ENCODE peak calls at places on chromosomes 2 and 18, in nine cellular contexts. One of them, this sample, is unnamed.

GRCh38 chr2:105243961-105244360 is 2.4 kb downstream of the GPR45 start:
- DNase-seq in endodermal cell: peak; percentile 85
- DNase-seq in EL: no peak
- DNase-seq in tibial nerve: no peak
- DNase-seq in iPS DF 19.7: peak; percentile 25
- DNase-seq in posterior cingulate gyrus: no peak
- DNase-seq in MCF 10A: no peak
- DNase-seq in H54: no peak
- DNase-seq in ecto neural progenitor cell: no peak
- DNase-seq in this sample: no peak

GRCh38 chr2:194087569-194087968 is 1569.5 kb upstream of the SLC39A10 start:
- DNase-seq in EL: no peak
- DNase-seq in tibial nerve: no peak
- DNase-seq in iPS DF 19.7: no peak
- DNase-seq in H54: no peak
- DNase-seq in MCF 10A: peak; percentile 54
- DNase-seq in endodermal cell: no peak
- DNase-seq in posterior cingulate gyrus: no peak
- DNase-seq in ecto neural progenitor cell: no peak
- DNase-seq in this sample: no peak

GRCh38 chr18:48547456-48548403 is 8.9 kb downstream of the CTIF start:
- DNase-seq in MCF 10A: peak; percentile 91
- DNase-seq in ecto neural progenitor cell: no peak
- DNase-seq in endodermal cell: peak; percentile 88
- DNase-seq in tibial nerve: no peak
- DNase-seq in H54: peak; percentile 41
- DNase-seq in posterior cingulate gyrus: no peak
- DNase-seq in EL: peak; percentile 99
- DNase-seq in iPS DF 19.7: no peak
- DNase-seq in this sample: peak; percentile 78

GRCh38 chr2:214575030-214575949 is 164.4 kb downstream of the VWC2L start:
- DNase-seq in iPS DF 19.7: no peak
- DNase-seq in EL: peak; percentile 16
- DNase-seq in posterior cingulate gyrus: peak; percentile 65
- DNase-seq in ecto neural progenitor cell: no peak
- DNase-seq in MCF 10A: no peak
- DNase-seq in endodermal cell: no peak
- DNase-seq in tibial nerve: no peak
- DNase-seq in H54: no peak
- DNase-seq in this sample: peak; percentile 7

GRCh38 chr2:66433945-66434678 is 813 bp upstream of the MEIS1 start:
- DNase-seq in tibial nerve: no peak
- DNase-seq in MCF 10A: peak; percentile 68
- DNase-seq in posterior cingulate gyrus: no peak
- DNase-seq in H54: peak; percentile 23
- DNase-seq in iPS DF 19.7: no peak
- DNase-seq in ecto neural progenitor cell: peak; percentile 78
- DNase-seq in EL: peak; percentile 74
- DNase-seq in endodermal cell: peak; percentile 86
- DNase-seq in this sample: peak; percentile 76

GRCh38 chr2:69001879-69002278 is 11.1 kb upstream of the ANTXR1 start:
- DNase-seq in EL: no peak
- DNase-seq in endodermal cell: no peak
- DNase-seq in ecto neural progenitor cell: no peak
- DNase-seq in tibial nerve: no peak
- DNase-seq in posterior cingulate gyrus: no peak
- DNase-seq in H54: no peak
- DNase-seq in MCF 10A: no peak
- DNase-seq in iPS DF 19.7: no peak
- DNase-seq in this sample: no peak

GRCh38 chr2:71261534-71261933 is 34.6 kb upstream of the PAIP2B start:
- DNase-seq in endodermal cell: no peak
- DNase-seq in posterior cingulate gyrus: no peak
- DNase-seq in MCF 10A: peak; percentile 8
- DNase-seq in ecto neural progenitor cell: no peak
- DNase-seq in tibial nerve: no peak
- DNase-seq in H54: no peak
- DNase-seq in iPS DF 19.7: no peak
- DNase-seq in EL: no peak
- DNase-seq in this sample: no peak

GRCh38 chr2:133579295-133579694 is 11.0 kb upstream of the NCKAP5 start:
- DNase-seq in EL: peak; percentile 48
- DNase-seq in iPS DF 19.7: no peak
- DNase-seq in posterior cingulate gyrus: no peak
- DNase-seq in MCF 10A: peak; percentile 50
- DNase-seq in ecto neural progenitor cell: no peak
- DNase-seq in tibial nerve: no peak
- DNase-seq in endodermal cell: no peak
- DNase-seq in H54: no peak
- DNase-seq in this sample: peak; percentile 56

GRCh38 chr2:9423100-9423921 is at the start of the genes CPSF3 and ITGB1BP1:
- DNase-seq in H54: peak; percentile 99
- DNase-seq in iPS DF 19.7: peak; percentile 78
- DNase-seq in ecto neural progenitor cell: peak; percentile 99
- DNase-seq in endodermal cell: peak; percentile 99
- DNase-seq in EL: peak; percentile 97
- DNase-seq in MCF 10A: peak; percentile 98
- DNase-seq in tibial nerve: peak; percentile 92
- DNase-seq in posterior cingulate gyrus: peak; percentile 95
- DNase-seq in this sample: peak; percentile 97

GRCh38 chr2:64402876-64403275 is 51.1 kb upstream of the LGALSL start:
- DNase-seq in iPS DF 19.7: no peak
- DNase-seq in posterior cingulate gyrus: no peak
- DNase-seq in H54: no peak
- DNase-seq in tibial nerve: no peak
- DNase-seq in MCF 10A: peak; percentile 66
- DNase-seq in ecto neural progenitor cell: peak; percentile 29
- DNase-seq in EL: peak; percentile 7
- DNase-seq in endodermal cell: no peak
- DNase-seq in this sample: peak; percentile 46

GRCh38 chr2:80016166-80016565 is 288.4 kb downstream of the LRRTM1 start:
- DNase-seq in endodermal cell: no peak
- DNase-seq in EL: no peak
- DNase-seq in MCF 10A: no peak
- DNase-seq in ecto neural progenitor cell: no peak
- DNase-seq in tibial nerve: no peak
- DNase-seq in H54: no peak
- DNase-seq in posterior cingulate gyrus: no peak
- DNase-seq in iPS DF 19.7: no peak
- DNase-seq in this sample: no peak

GRCh38 chr2:42492691-42493467 is 903 bp downstream of the KCNG3 start:
- DNase-seq in posterior cingulate gyrus: no peak
- DNase-seq in MCF 10A: no peak
- DNase-seq in iPS DF 19.7: no peak
- DNase-seq in EL: no peak
- DNase-seq in endodermal cell: peak; percentile 81
- DNase-seq in H54: no peak
- DNase-seq in tibial nerve: no peak
- DNase-seq in ecto neural progenitor cell: peak; percentile 64
- DNase-seq in this sample: no peak

GRCh38 chr2:8657423-8658062 is 24.3 kb upstream of the ID2 start:
- DNase-seq in iPS DF 19.7: no peak
- DNase-seq in posterior cingulate gyrus: no peak
- DNase-seq in H54: no peak
- DNase-seq in tibial nerve: no peak
- DNase-seq in EL: no peak
- DNase-seq in MCF 10A: no peak
- DNase-seq in ecto neural progenitor cell: no peak
- DNase-seq in endodermal cell: no peak
- DNase-seq in this sample: no peak

GRCh38 chr2:208039661-208040060 is 14.3 kb upstream of the PLEKHM3 start:
- DNase-seq in tibial nerve: no peak
- DNase-seq in EL: no peak
- DNase-seq in posterior cingulate gyrus: no peak
- DNase-seq in H54: no peak
- DNase-seq in ecto neural progenitor cell: peak; percentile 63
- DNase-seq in MCF 10A: no peak
- DNase-seq in iPS DF 19.7: no peak
- DNase-seq in endodermal cell: peak; percentile 52
- DNase-seq in this sample: no peak

GRCh38 chr2:75608684-75609333 is 37.8 kb upstream of the MRPL19 start:
- DNase-seq in MCF 10A: peak; percentile 66
- DNase-seq in ecto neural progenitor cell: peak; percentile 84
- DNase-seq in iPS DF 19.7: peak; percentile 30
- DNase-seq in H54: peak; percentile 39
- DNase-seq in tibial nerve: peak; percentile 31
- DNase-seq in EL: peak; percentile 51
- DNase-seq in endodermal cell: peak; percentile 93
- DNase-seq in posterior cingulate gyrus: peak; percentile 66
- DNase-seq in this sample: peak; percentile 55

This sample was measured in HCEC 1CT.